ENCODE peak calls at places on chromosome 19, in nine cellular contexts. X, A, U, P, S, B, O, V and Z are unnamed samples.

GRCh38 chr19:17111766-17112165 is 36.2 kb downstream of the MYO9B start:
- DNase-seq in X (no peak), A (no peak), U (no peak), P (no peak), S (no peak), B (no peak), O (no peak), V (no peak), Z (no peak)

GRCh38 chr19:51441410-51442390 is 16.6 kb downstream of the SIGLEC8 start:
- DNase-seq in X (no peak), A (no peak), U (no peak), P (peak; percentile 90), S (no peak), B (no peak), O (peak; percentile 91), V (no peak), Z (no peak)

GRCh38 chr19:50817941-50818858 is 5.4 kb downstream of the KLK1 start:
- DNase-seq in X (peak; percentile 94), A (peak; percentile 11), U (no peak), P (peak; percentile 84), S (no peak), B (peak; percentile 32), O (peak; percentile 62), V (peak; percentile 67), Z (peak; percentile 68)

GRCh38 chr19:861756-862528 is 2.5 kb downstream of the CFD start:
- DNase-seq in X (peak; percentile 74), A (no peak), U (no peak), P (peak; percentile 92), S (no peak), B (peak; percentile 25), O (peak; percentile 48), V (peak; percentile 70), Z (peak; percentile 78)

GRCh38 chr19:3412066-3412465 is 45.7 kb downstream of the NFIC start:
- DNase-seq in X (no peak), A (no peak), U (no peak), P (no peak), S (no peak), B (no peak), O (no peak), V (no peak), Z (no peak)

GRCh38 chr19:49592486-49593232 is 1.7 kb downstream of the PRR12 start:
- DNase-seq in X (peak; percentile 47), A (no peak), U (no peak), P (peak; percentile 67), S (no peak), B (peak; percentile 41), O (peak; percentile 34), V (no peak), Z (no peak)

GRCh38 chr19:52638601-52639000 is 446 bp upstream of the ZNF83 start:
- DNase-seq in X (peak; percentile 25), A (peak; percentile 28), U (peak; percentile 14), P (no peak), S (peak; percentile 9), B (peak; percentile 83), O (no peak), V (peak; percentile 64), Z (peak; percentile 54)

GRCh38 chr19:30719991-30720329 is 347.8 kb downstream of the ZNF536 start:
- DNase-seq in X (no peak), A (no peak), U (no peak), P (no peak), S (no peak), B (peak; percentile 15), O (no peak), V (peak; percentile 61), Z (no peak)

GRCh38 chr19:47094557-47095517 is 18.7 kb downstream of the ZC3H4 start:
- DNase-seq in X (peak; percentile 57), A (no peak), U (no peak), P (peak; percentile 81), S (no peak), B (no peak), O (peak; percentile 46), V (no peak), Z (peak; percentile 85)

GRCh38 chr19:7515471-7516226 is at the start of gene ZNF358:
- DNase-seq in X (peak; percentile 75), A (peak; percentile 31), U (peak; percentile 42), P (peak; percentile 77), S (no peak), B (peak; percentile 67), O (peak; percentile 70), V (peak; percentile 95), Z (peak; percentile 85)

GRCh38 chr19:42989851-42990250 is 36.4 kb downstream of the PSG11 start:
- DNase-seq in X (no peak), A (no peak), U (no peak), P (no peak), S (no peak), B (no peak), O (no peak), V (no peak), Z (no peak)